ENCODE peak calls at places on chromosomes 1 and 21, in eight cellular contexts. V, R, P, Z, H, U, Q and E are unnamed samples.

GRCh38 chr1:84442256-84442655 is 36.8 kb upstream of the RPF1 start:
- DNase-seq in Q (peak; percentile 13), H (peak; percentile 66), U (peak; percentile 77), R (no peak), V (peak; percentile 90), P (no peak), Z (peak; percentile 94), E (peak; percentile 91)

GRCh38 chr1:162404550-162405160 is 7.3 kb downstream of the SH2D1B start:
- DNase-seq in R (no peak), Z (peak; percentile 68), H (no peak), Q (no peak), V (peak; percentile 65), P (no peak), U (no peak), E (no peak)

GRCh38 chr1:40708750-40709099 is 17.2 kb downstream of the NFYC start:
- DNase-seq in P (no peak), U (peak; percentile 68), H (peak; percentile 68), Z (peak; percentile 93), R (no peak), V (peak; percentile 59), Q (no peak), E (no peak)

GRCh38 chr1:60035925-60036324 is 37.6 kb downstream of the C1orf87 start:
- DNase-seq in Q (no peak), H (no peak), V (no peak), R (no peak), U (no peak), Z (no peak), P (no peak), E (no peak)

GRCh38 chr21:42562816-42563215 is 49.2 kb downstream of the SLC37A1 start:
- DNase-seq in R (no peak), P (no peak), U (no peak), V (no peak), Z (no peak), H (no peak), Q (no peak), E (no peak)

GRCh38 chr1:65429806-65430205 is 9.3 kb downstream of the LEPR start:
- DNase-seq in Q (peak; percentile 27), Z (peak; percentile 97), H (peak; percentile 23), U (no peak), R (no peak), P (no peak), V (no peak), E (peak; percentile 44)

GRCh38 chr1:36947384-36947783 is 86.9 kb downstream of the GRIK3 start:
- DNase-seq in P (no peak), V (no peak), H (no peak), U (no peak), Q (no peak), R (no peak), Z (no peak), E (no peak)

GRCh38 chr1:37930246-37931142 is 16.4 kb downstream of the INPP5B start:
- DNase-seq in R (no peak), U (no peak), Q (peak; percentile 46), P (no peak), H (no peak), Z (peak; percentile 22), V (no peak), E (peak; percentile 88)

GRCh38 chr1:228735871-228736586 is 750 bp downstream of the RHOU start:
- DNase-seq in R (no peak), P (peak; percentile 82), U (no peak), V (no peak), Q (peak; percentile 27), Z (peak; percentile 55), H (peak; percentile 26), E (peak; percentile 56)

GRCh38 chr1:203536981-203537455 is 43.1 kb downstream of the OPTC start:
- DNase-seq in R (no peak), P (no peak), Q (no peak), V (no peak), U (no peak), H (peak; percentile 72), Z (peak; percentile 91), E (peak; percentile 62)

GRCh38 chr1:230288641-230289349 is 137.3 kb downstream of the PGBD5 start:
- DNase-seq in P (no peak), R (no peak), Z (peak; percentile 23), H (no peak), V (no peak), Q (no peak), U (no peak), E (no peak)

GRCh38 chr1:24329797-24330543 is 10.8 kb downstream of the GRHL3 start:
- DNase-seq in Z (peak; percentile 24), Q (no peak), P (no peak), R (no peak), H (no peak), V (no peak), U (no peak), E (no peak)

DNA sequence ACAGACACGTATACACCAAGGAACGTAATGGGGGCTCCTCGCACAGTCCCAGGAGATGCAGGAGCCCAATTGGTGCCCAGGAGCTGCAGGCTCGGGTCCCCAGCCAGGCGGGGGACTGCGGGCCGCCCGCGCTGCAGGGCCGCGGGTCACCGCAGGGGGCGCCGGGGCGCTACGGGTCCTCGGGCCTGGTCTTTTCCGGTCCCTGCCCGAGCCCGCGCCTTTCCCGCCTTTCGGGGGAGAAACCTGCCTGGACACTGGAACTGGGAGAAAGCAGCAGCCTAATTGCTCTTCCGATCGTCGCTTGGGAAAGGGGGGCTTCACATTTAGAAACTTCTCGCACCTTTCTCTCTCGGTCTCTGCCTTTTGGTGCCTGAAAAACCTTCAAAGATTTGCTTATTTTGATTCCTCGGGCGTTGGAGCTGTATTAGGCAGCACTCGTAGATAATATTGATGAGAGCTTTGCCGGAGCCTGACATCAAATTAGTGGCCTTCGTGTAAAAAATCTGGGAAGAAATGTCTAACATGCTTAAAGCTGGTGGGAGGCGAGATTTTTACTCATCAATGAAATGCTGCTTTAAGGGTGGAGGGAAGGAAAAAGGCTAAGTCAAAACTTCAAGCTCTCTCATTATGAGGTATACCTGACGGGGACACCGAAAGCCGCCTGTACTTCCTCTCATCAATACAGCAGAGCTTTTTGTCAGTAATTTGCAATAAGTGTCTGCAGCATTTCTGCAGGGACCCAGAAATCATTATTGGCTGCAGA is 12.6 kb upstream of the BARHL2 start:
- DNase-seq in Z (no peak), U (no peak), R (no peak), Q (no peak), H (no peak), V (no peak), P (no peak), E (no peak)
- H3K4me3 ChIP-seq in Z (no peak overlapping the region), U (no peak overlapping the region), R (peak overlapping the region; percentile 6), Q (no peak overlapping the region), H (peak overlapping the region; percentile 45), V (no peak overlapping the region), P (peak overlapping the region; percentile 17), E (peak overlapping the region; percentile 25)

DNA sequence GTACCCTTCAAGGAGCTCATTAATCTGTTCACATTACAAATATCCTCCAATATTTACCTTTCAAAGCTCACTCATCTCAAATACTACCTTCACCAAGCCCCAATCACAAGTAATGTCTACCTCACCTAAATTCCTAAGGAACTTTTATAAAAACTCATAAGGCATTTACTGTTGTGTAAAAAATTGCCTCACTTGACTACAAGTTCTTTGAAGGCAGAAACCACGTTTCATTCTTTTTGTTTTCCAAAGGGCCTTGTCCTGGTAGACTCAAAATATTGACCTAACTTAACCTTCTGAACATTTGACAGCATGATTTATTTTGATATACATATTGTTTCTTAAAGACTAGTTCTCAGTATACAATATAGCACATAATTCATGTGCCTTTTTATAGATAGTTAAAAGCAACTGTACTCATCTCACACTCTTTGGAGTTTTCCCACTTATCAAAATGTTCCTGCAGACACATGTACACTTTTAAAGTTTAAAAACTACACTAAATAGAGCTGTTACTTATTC is 2.5 kb downstream of the USP33 start:
- DNase-seq in H (no peak), U (no peak), V (no peak), Z (peak; percentile 12), P (no peak), Q (no peak), R (no peak), E (no peak)
- H3K4me3 ChIP-seq in H (no peak overlapping the region), U (no peak overlapping the region), V (no peak overlapping the region), Z (peak overlapping the region; percentile 89), P (no peak overlapping the region), Q (no peak overlapping the region), R (peak overlapping the region; percentile 94), E (peak overlapping the region; percentile 96)

DNA sequence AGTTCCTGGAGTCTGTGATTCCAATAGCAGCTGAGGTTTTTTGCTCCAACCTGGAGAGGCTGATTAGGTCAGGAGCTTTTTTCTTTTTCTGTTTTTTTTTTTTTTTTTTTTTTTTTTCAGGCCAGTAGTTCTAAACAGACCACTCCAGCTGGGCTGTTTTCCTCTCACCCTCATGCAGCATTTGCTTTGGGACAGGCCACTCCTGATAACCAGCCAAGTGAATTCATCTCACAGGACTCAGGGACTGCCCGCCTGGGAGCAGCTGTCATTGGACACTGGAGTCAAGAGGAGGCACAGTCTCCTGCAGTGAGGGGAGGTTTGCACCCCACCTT is 22.9 kb downstream of the PLXNA2 start:
- DNase-seq in P (no peak), H (no peak), V (no peak), Q (no peak), R (no peak), Z (no peak), U (no peak), E (no peak)
- H3K4me3 ChIP-seq in P (no peak overlapping the region), H (no peak overlapping the region), V (no peak overlapping the region), Q (no peak overlapping the region), R (no peak overlapping the region), Z (no peak overlapping the region), U (no peak overlapping the region), E (no peak overlapping the region)

GRCh38 chr1:155636397-155637153 is 26.6 kb downstream of the MSTO1 start:
- DNase-seq in Z (no peak), R (no peak), U (no peak), Q (no peak), V (no peak), P (no peak), H (no peak), E (no peak)
- H3K4me3 ChIP-seq in Z (no peak overlapping the region), R (no peak overlapping the region), U (no peak overlapping the region), Q (no peak overlapping the region), V (no peak overlapping the region), P (peak overlapping the region; percentile 33), H (no peak overlapping the region), E (no peak overlapping the region)